ENCODE peak calls at places on chromosomes 1 and 21, in seven cellular contexts. B is tibial artery, Z is heart left ventricle, T is RCC 7860, Q is left cardiac atrium, O is GM12865, G is foreskin fibroblast. J is an unnamed sample.

GRCh38 chr1:43706598-43707190 is 642 bp upstream of the ST3GAL3 start:
- DNase-seq in T (peak; percentile 13), O (peak; percentile 48), Q (no peak), B (no peak), G (no peak), Z (no peak), J (peak; percentile 20)

GRCh38 chr1:85321237-85321964 is 45.0 kb upstream of the BCL10 start:
- DNase-seq in T (peak; percentile 93), Q (no peak), O (peak; percentile 61), Z (no peak), G (peak; percentile 80), B (no peak), J (peak; percentile 87)

GRCh38 chr21:40546657-40547056 is 300.3 kb downstream of the DSCAM start:
- DNase-seq in O (no peak), G (no peak), T (no peak), Q (no peak), B (no peak), Z (no peak), J (no peak)

GRCh38 chr1:164641353-164641730 is 82.4 kb downstream of the PBX1 start:
- DNase-seq in G (peak; percentile 44), O (no peak), Q (no peak), B (peak; percentile 80), T (no peak), Z (no peak), J (peak; percentile 36)

GRCh38 chr1:86764523-86764922 is 60.1 kb downstream of the SH3GLB1 start:
- DNase-seq in G (no peak), Z (no peak), T (no peak), Q (no peak), O (no peak), B (no peak), J (no peak)

GRCh38 chr1:58839871-58840835 is 56.3 kb upstream of the JUN start:
- DNase-seq in B (no peak), O (no peak), T (no peak), Z (no peak), G (peak; percentile 82), Q (no peak), J (no peak)

GRCh38 chr1:228459091-228459993 is 27.8 kb upstream of the RNF187 start:
- DNase-seq in O (peak; percentile 85), G (peak; percentile 73), B (peak; percentile 74), Z (peak; percentile 47), T (no peak), Q (peak; percentile 74), J (peak; percentile 61)

GRCh38 chr21:33290441-33290840 is 24.3 kb downstream of the IL10RB start:
- DNase-seq in Q (no peak), O (no peak), B (no peak), Z (no peak), T (no peak), G (no peak), J (no peak)

GRCh38 chr1:154821083-154821482 is 49.0 kb downstream of the KCNN3 start:
- DNase-seq in Q (no peak), Z (no peak), G (no peak), O (no peak), T (no peak), B (no peak), J (no peak)

GRCh38 chr1:14516974-14517812 is 81.3 kb upstream of the KAZN start:
- DNase-seq in O (peak; percentile 82), Q (peak; percentile 55), B (no peak), T (peak; percentile 81), Z (no peak), G (peak; percentile 53), J (peak; percentile 93)

GRCh38 chr1:91427741-91428140 is 23.1 kb upstream of the HFM1 start:
- DNase-seq in O (peak; percentile 5), Q (no peak), G (no peak), B (no peak), Z (no peak), T (no peak), J (no peak)

GRCh38 chr1:221217029-221217428 is 337.8 kb downstream of the HLX start:
- DNase-seq in B (no peak), T (no peak), G (peak; percentile 15), O (no peak), Q (no peak), Z (peak; percentile 79), J (peak; percentile 30)

GRCh38 chr1:95145493-95145892 is 28.3 kb downstream of the TLCD4 start:
- DNase-seq in T (no peak), Q (no peak), G (no peak), O (no peak), B (no peak), Z (no peak), J (no peak)

GRCh38 chr1:201219481-201220387 is 29.1 kb downstream of the IGFN1 start:
- DNase-seq in Z (no peak), Q (no peak), B (no peak), O (no peak), T (no peak), G (no peak), J (no peak)

GRCh38 chr21:19781881-19782652 is 1216.1 kb upstream of the NCAM2 start:
- DNase-seq in B (no peak), T (no peak), Z (no peak), Q (no peak), O (no peak), G (no peak), J (no peak)

GRCh38 chr1:170369417-170369816 is 162.5 kb upstream of the GORAB start:
- DNase-seq in T (no peak), Z (no peak), B (no peak), O (no peak), G (no peak), Q (no peak), J (no peak)

GRCh38 chr1:43979528-43980254 is 681 bp downstream of the B4GALT2 start:
- DNase-seq in B (peak; percentile 74), Q (peak; percentile 72), G (peak; percentile 61), O (peak; percentile 58), Z (peak; percentile 69), T (peak; percentile 45), J (peak; percentile 53)

GRCh38 chr1:210586785-210587184 is 258.1 kb downstream of the HHAT start:
- DNase-seq in Z (no peak), T (no peak), Q (no peak), G (no peak), B (no peak), O (no peak), J (no peak)

GRCh38 chr1:13723810-13724209 is 23.8 kb downstream of the PRDM2 start:
- DNase-seq in O (no peak), Q (no peak), Z (no peak), B (no peak), T (no peak), G (peak; percentile 28), J (no peak)

GRCh38 chr1:14930224-14930965 is 223.2 kb upstream of the TMEM51 start:
- DNase-seq in Q (no peak), B (no peak), T (no peak), O (no peak), Z (no peak), G (no peak), J (no peak)

GRCh38 chr1:100362821-100363466 is 10.6 kb downstream of the CDC14A start:
- DNase-seq in G (no peak), Z (no peak), B (no peak), Q (no peak), O (no peak), T (peak; percentile 31), J (peak; percentile 61)

GRCh38 chr1:180842052-180842451 is 70.6 kb upstream of the KIAA1614 start:
- DNase-seq in Z (no peak), T (no peak), Q (no peak), G (peak; percentile 41), B (no peak), O (no peak), J (peak; percentile 29)

GRCh38 chr1:219837274-219837993 is 90.9 kb downstream of the SLC30A10 start:
- DNase-seq in Q (no peak), T (peak; percentile 36), O (peak; percentile 50), B (no peak), G (peak; percentile 20), Z (no peak), J (peak; percentile 56)

GRCh38 chr1:61585714-61586113 is 139.2 kb downstream of the TM2D1 start:
- DNase-seq in G (no peak), B (no peak), T (no peak), O (no peak), Q (no peak), Z (no peak), J (peak; percentile 66)

GRCh38 chr21:42071146-42071737 is at the start of gene UMODL1:
- DNase-seq in Q (no peak), B (no peak), G (no peak), T (no peak), Z (no peak), O (no peak), J (no peak)

GRCh38 chr21:40466893-40467483 is 380.0 kb downstream of the DSCAM start:
- DNase-seq in T (no peak), Q (no peak), B (no peak), G (no peak), O (no peak), Z (no peak), J (peak; percentile 29)

GRCh38 chr1:67561704-67562113 is 123.3 kb upstream of the GADD45A start:
- DNase-seq in Z (peak; percentile 89), O (peak; percentile 90), Q (peak; percentile 91), T (peak; percentile 78), G (peak; percentile 74), B (peak; percentile 96), J (peak; percentile 89)